ENCODE peak calls at places on chromosomes 13 and 19, in five cellular contexts. I, F, Z, S and C are unnamed samples. For H3K4me1, the result is how much of the 10 kb centered on the place peaks cover.

GRCh38 chr19:32258167-32258566 is 87.2 kb upstream of the ZNF507 start:
- DNase-seq in F (no peak), I (no peak), S (no peak), Z (no peak), C (no peak)

GRCh38 chr13:113013303-113013702 is 44.3 kb downstream of the MCF2L start:
- DNase-seq in Z (no peak), F (no peak), S (peak), I (no peak), C (no peak)

GRCh38 chr19:10936661-10937084 is 8.1 kb downstream of the TIMM29 start:
- DNase-seq in I (no peak), S (peak), F (peak), Z (peak), C (no peak)

GRCh38 chr13:34513526-34513925 is 428.5 kb upstream of the NBEA start:
- DNase-seq in S (no peak), Z (no peak), I (no peak), F (no peak), C (no peak)

GRCh38 chr19:751501-752341 is 809 bp downstream of the MISP start:
- DNase-seq in Z (no peak), F (peak), I (no peak), S (peak), C (no peak)

GRCh38 chr13:50104493-50104892 is 89.2 kb downstream of the KCNRG start:
- DNase-seq in Z (no peak), F (no peak), S (no peak), I (no peak), C (no peak)

GRCh38 chr13:36089130-36089529 is 42.1 kb downstream of the DCLK1 start:
- DNase-seq in Z (no peak), F (no peak), S (no peak), I (no peak), C (no peak)

GRCh38 chr19:46730595-46730994 is 13.7 kb upstream of the PRKD2 start:
- DNase-seq in I (no peak), Z (no peak), S (no peak), F (no peak), C (no peak)

GRCh38 chr19:39409207-39409885 is 2.7 kb downstream of the ZFP36 start:
- DNase-seq in I (peak), Z (peak), S (peak), F (peak), C (peak)

GRCh38 chr19:40549007-40549708 is 27.5 kb upstream of the SHKBP1 start:
- DNase-seq in F (peak), Z (peak), S (peak), I (no peak), C (peak)

GRCh38 chr13:31044658-31045620 is 112.5 kb downstream of the TEX26 start:
- DNase-seq in F (no peak), I (no peak), Z (no peak), S (no peak), C (no peak)

GRCh38 chr13:76937416-76937815 is 10.9 kb upstream of the ACOD1 start:
- DNase-seq in F (no peak), Z (no peak), S (no peak), I (no peak), C (no peak)

GRCh38 chr19:29001006-29001921 is 211.7 kb downstream of the UQCRFS1 start:
- DNase-seq in Z (no peak), I (no peak), S (no peak), F (no peak), C (no peak)

GRCh38 chr19:4337906-4338440 is 654 bp downstream of the STAP2 start:
- DNase-seq in F (no peak), S (peak), I (no peak), Z (no peak), C (no peak)

GRCh38 chr13:44921478-44921877 is 67.8 kb downstream of the NUFIP1 start:
- DNase-seq in S (no peak), Z (no peak), F (no peak), I (no peak), C (no peak)

GRCh38 chr13:85347251-85347650 is 452.0 kb downstream of the SLITRK6 start:
- DNase-seq in Z (no peak), F (no peak), I (no peak), S (no peak), C (no peak)

GRCh38 chr13:44758595-44759221 is 182.6 kb upstream of the TSC22D1 start:
- DNase-seq in Z (no peak), S (no peak), F (no peak), I (no peak), C (no peak)

GRCh38 chr13:101018720-101019119 is 344.1 kb upstream of the TMTC4 start:
- DNase-seq in I (no peak), F (no peak), S (no peak), Z (no peak), C (no peak)

GRCh38 chr19:1566392-1567115 is 1.6 kb downstream of the MEX3D start:
- DNase-seq in Z (peak), S (peak), F (peak), I (peak), C (no peak)

GRCh38 chr13:78239681-78240080 is 321.1 kb upstream of the EDNRB start:
- DNase-seq in Z (no peak), S (no peak), F (no peak), I (no peak), C (no peak)

GRCh38 chr13:77300176-77301141 is 26.4 kb downstream of the MYCBP2 start:
- DNase-seq in I (no peak), F (no peak), Z (no peak), S (no peak), C (no peak)

GRCh38 chr13:82364525-82364924 is 1517.7 kb downstream of the SLITRK1 start:
- DNase-seq in I (no peak), S (no peak), Z (no peak), F (no peak), C (no peak)

GRCh38 chr13:82822935-82823334 is 1059.3 kb downstream of the SLITRK1 start:
- DNase-seq in F (no peak), I (no peak), Z (no peak), S (no peak), C (no peak)

GRCh38 chr19:15399234-15399515 is 19.6 kb upstream of the AKAP8 start:
- DNase-seq in F (no peak), Z (no peak), S (no peak), I (no peak), C (no peak)

GRCh38 chr19:3404324-3405260 is 38.2 kb downstream of the NFIC start:
- DNase-seq in I (peak), S (peak), Z (peak), F (peak), C (no peak)

GRCh38 chr19:35204799-35205732 is 23.5 kb downstream of the FAM187B start:
- DNase-seq in S (no peak), Z (peak), I (no peak), F (no peak), C (no peak)

GRCh38 chr13:18949970-18950369 is 231.7 kb downstream of the TUBA3C start:
- DNase-seq in F (no peak), I (no peak), Z (no peak), S (no peak), C (no peak)

GRCh38 chr19:5397804-5398692 is 57.2 kb upstream of the ZNRF4 start:
- DNase-seq in I (no peak), Z (no peak), S (no peak), F (peak), C (no peak)

GRCh38 chr13:56861472-56861871 is 279.2 kb upstream of the PRR20A start:
- DNase-seq in Z (no peak), F (no peak), S (no peak), I (no peak), C (no peak)
- H3K27ac ChIP-seq in Z (no peak), F (no peak), S (no peak), I (no peak), C (no peak)

DNA sequence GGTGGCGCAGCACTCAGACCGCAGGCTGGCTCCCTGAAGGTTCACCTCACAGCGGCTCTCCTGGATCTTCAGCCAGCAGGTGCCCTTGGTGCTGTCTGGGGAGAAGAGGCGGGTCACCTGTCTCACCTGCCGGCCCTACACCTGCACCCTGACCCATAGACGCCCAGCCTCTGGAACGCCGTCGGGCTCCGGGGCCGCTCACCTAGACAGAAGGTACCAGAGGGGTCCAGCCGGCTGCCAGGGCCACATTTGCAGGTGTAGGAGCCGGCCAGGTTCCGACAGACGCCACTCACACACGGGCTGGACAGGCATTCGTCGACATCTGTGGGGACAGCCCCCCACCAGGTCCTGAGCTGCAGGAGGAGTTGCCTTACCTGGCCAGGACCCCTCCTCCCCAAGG is 22.9 kb downstream of the FBN3 start:
- DNase-seq in I (no peak), S (no peak), F (no peak), Z (no peak), C (no peak)
- H3K4me1 ChIP-seq in I (under half), S (under half), F (under half), Z (under half), C (under half)

DNA sequence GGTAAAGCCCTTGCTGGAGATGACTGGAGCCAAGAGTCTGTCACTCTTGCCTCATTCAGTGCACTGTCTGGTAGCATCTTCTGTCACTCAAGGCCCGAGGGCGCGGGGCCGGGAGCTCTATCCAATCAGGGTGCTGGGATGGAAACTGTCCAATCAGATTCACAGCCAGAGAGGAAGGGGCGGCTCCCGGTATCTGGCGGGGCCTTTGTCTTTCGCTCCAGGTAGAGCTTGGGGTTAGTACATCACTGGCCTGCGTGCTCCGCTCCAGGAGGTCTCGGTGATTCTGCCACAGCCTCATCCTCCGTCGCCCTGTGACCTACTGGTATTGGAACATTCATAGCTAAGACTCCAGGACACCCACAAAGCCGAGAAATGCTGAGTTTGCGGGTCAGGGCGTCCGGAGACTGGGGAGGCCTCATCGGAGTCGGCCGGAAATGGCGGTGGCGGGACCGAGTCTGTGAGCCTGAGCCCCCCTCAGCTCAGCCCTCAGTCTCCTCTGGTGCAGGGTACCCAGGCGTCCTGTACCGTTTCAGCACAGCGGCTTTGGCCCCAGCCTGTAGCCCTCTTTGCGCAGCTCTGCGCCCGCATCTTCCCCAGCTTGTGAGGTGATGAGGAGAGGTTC is 20.6 kb upstream of the ZNF430 start:
- DNase-seq in S (peak), Z (peak), I (peak), F (peak), C (peak)
- H3K4me3 ChIP-seq in S (peak), Z (peak), I (peak), F (peak), C (peak)

DNA sequence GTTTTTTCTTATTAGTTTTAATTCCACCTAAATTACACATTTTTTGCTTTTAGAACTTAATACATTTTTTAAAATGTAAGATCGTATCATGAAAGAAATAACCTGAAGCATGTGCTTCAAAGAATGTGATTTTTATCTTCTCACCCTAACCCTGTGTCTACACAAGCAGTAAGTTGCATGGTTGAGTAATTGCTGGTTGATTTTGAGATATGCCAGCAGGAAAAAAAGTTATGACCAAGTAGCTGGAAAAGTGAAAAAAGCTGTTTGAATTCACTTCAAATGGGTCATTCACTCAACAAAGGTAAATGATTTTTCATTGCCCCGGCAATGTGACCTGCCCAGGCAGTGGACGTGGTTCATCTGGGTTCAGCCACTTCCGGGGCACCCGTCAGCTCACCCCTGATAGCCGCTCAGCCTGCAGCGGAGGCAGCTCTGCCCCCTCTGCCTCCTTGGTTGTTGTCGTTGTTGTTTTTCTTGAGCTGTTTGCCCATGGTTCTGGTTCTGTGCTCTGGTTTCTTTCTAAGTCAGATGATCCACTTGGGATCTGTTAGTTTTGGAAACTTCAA is 18.4 kb downstream of the TNFRSF19 start:
- DNase-seq in S (no peak), F (no peak), I (no peak), Z (no peak), C (no peak)
- H3K27ac ChIP-seq in S (no peak), F (no peak), I (no peak), Z (peak), C (no peak)

GRCh38 chr13:46404732-46405097 is 17.7 kb upstream of the RUBCNL start:
- DNase-seq in F (no peak), Z (no peak), I (no peak), S (no peak), C (no peak)

GRCh38 chr13:46405457-46405856 is 18.4 kb upstream of the RUBCNL start:
- DNase-seq in Z (no peak), S (no peak), I (no peak), F (no peak), C (no peak)

GRCh38 chr13:46401432-46401831 is 14.4 kb upstream of the RUBCNL start:
- DNase-seq in I (no peak), F (no peak), Z (no peak), S (no peak), C (no peak)

GRCh38 chr13:46402178-46402577 is 15.1 kb upstream of the RUBCNL start:
- DNase-seq in S (no peak), I (no peak), Z (no peak), F (no peak), C (no peak)

DNA sequence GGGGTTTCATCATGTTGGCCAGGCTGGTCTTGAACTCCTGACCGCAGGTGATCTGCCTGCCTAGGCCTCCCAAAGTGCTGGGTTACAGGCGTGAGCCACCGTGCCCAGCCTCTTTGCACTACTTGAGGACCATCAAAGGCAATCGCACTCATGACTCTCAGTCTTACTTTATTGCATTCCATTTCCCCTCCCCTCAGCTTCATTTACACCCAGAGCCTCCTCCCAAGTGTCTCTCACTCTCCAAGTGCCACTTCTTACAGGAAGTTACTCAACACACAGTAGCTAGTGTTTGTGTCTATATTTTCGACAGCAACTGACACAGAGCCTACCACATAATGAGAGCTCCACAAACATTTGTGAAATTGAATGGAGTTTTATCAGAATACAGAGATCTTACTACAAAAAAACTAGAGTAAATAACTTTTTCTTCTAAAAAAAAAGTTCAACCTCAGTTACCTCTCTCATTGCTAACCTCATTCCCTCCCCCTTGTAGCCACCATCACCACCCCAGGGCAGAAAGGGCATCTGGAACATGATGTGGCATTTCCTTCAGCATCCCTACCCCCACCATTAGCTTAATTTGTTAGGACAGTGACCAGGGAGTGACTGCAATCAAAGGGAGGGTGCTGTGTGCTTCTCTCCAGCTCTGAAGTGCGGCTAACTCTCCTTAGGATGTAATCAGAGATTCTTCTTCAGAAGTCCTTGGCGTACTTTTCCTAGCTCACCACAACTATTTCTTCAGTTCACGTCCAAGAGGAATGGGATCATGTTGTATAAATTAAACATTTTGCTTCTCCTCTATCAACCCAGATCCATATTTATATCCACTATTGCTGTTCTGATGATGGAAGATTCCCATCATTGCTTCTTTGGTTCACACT is 17.0 kb upstream of the RUBCNL start:
- DNase-seq in I (no peak), Z (no peak), S (no peak), F (no peak), C (no peak)
- H3K4me1 ChIP-seq in I (under half), Z (under half), S (under half), F (under half), C (under half)

DNA sequence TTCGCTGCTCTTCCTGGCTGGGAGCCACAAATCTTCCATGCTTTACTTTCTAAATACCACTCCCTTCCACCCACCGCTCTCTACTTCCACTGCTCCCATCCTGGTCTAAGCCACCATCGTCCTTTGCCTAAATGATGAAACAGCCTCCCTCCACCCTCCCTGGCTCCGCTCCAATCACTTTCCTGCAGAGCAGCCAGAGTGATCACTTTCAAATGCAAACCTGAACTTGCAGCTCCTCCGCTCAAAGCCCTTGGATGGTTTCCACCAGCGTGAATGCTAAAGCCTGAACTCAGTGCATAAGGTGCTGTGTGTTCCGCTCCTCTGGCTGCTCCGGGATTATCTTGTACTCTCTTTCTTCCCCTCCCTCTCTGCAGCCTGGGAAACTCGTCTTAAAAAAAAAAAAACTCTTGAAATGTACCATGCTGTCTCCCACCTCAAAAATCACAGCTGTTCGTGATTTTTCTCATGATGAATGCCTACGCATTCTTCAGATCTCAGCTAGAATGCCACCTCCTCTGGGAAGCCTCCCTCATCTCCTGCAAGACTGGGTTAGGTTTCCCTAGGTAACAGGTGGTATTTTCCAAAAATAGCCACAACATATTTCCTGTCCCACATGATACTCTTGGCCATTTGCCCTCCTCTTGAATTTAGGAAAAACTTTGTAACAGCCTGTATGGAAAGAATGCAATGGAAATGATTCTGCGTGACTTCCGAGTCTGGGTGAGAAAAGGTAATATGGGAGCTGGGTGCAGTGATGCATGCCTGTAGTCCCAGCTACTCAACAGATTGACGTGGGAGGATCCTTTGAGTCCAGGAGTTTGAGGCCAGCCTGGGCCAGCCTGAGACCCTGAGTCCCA is 3.7 kb upstream of the SIN3B start:
- DNase-seq in F (peak), Z (peak), S (peak), I (peak), C (no peak)
- H3K4me3 ChIP-seq in F (peak), Z (peak), S (peak), I (peak), C (peak)

GRCh38 chr19:18289471-18290066 is 8.1 kb upstream of the JUND start:
- DNase-seq in I (no peak), Z (no peak), S (no peak), F (no peak), C (no peak)
- H3K27ac ChIP-seq in I (peak), Z (peak), S (peak), F (no peak), C (peak)

DNA sequence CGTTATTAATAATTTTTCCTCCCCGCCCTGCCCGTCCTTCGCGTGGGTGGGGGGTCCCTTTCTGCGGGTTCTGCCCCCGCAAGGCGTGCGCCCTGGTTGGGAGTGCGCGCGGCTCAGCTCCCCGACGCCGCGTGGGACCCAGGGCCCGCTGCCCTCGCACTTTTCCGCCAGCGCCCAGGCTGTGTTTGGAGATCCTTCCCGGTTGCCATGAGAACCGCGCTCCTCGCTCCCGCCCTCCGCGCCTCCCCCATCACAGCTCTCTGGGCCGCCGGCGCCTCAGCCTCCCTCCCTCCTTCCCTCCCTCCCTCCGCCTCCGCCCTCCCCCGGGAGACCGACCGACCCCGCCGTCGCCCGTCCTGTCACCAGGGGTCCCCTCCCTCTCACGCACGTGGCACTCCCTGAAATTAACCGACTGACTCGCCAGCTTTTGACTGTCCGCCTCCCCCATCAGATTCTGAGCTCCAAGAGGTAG is 2.4 kb upstream of the SSBP4 start:
- DNase-seq in Z (peak), S (peak), I (peak), F (peak), C (no peak)
- H3K4me1 ChIP-seq in Z (under half), S (half or more), I (under half), F (half or more), C (half or more)